ENCODE peak calls at places on chromosome 13, in five cellular contexts. One of them, this sample, is unnamed.

GRCh38 chr13:23570931-23571330 is 719 bp downstream of the TNFRSF19 start:
- DNase-seq in right atrium auricular region: no peak
- DNase-seq in caudate nucleus: no peak
- DNase-seq in activated T-cell treated with anti-CD3 and anti-CD28 coated beads for 1 hour: no peak
- DNase-seq in activated CD4-positive, alpha-beta T cell treated with anti-CD3 and anti-CD28 coated beads, Interleukin-2, amount 10 ng/mL, durations not matched to agents 7 days and 5 days: no peak
- DNase-seq in this sample: no peak

GRCh38 chr13:20391597-20392452 is 133.8 kb downstream of the CRYL1 start:
- DNase-seq in caudate nucleus: no peak
- DNase-seq in activated T-cell treated with anti-CD3 and anti-CD28 coated beads for 1 hour: no peak
- DNase-seq in right atrium auricular region: peak
- DNase-seq in activated CD4-positive, alpha-beta T cell treated with anti-CD3 and anti-CD28 coated beads, Interleukin-2, amount 10 ng/mL, durations not matched to agents 7 days and 5 days: no peak
- DNase-seq in this sample: no peak

GRCh38 chr13:101211261-101211660 is 205.0 kb downstream of the NALCN start:
- DNase-seq in activated CD4-positive, alpha-beta T cell treated with anti-CD3 and anti-CD28 coated beads, Interleukin-2, amount 10 ng/mL, durations not matched to agents 7 days and 5 days: no peak
- DNase-seq in activated T-cell treated with anti-CD3 and anti-CD28 coated beads for 1 hour: no peak
- DNase-seq in right atrium auricular region: no peak
- DNase-seq in caudate nucleus: no peak
- DNase-seq in this sample: peak

GRCh38 chr13:24249586-24249985 is 59.8 kb upstream of the C1QTNF9 start:
- DNase-seq in activated CD4-positive, alpha-beta T cell treated with anti-CD3 and anti-CD28 coated beads, Interleukin-2, amount 10 ng/mL, durations not matched to agents 7 days and 5 days: no peak
- DNase-seq in right atrium auricular region: no peak
- DNase-seq in caudate nucleus: no peak
- DNase-seq in activated T-cell treated with anti-CD3 and anti-CD28 coated beads for 1 hour: no peak
- DNase-seq in this sample: no peak

GRCh38 chr13:44243198-44243852 is 130.3 kb upstream of the SERP2 start:
- DNase-seq in caudate nucleus: peak
- DNase-seq in right atrium auricular region: peak
- DNase-seq in activated T-cell treated with anti-CD3 and anti-CD28 coated beads for 1 hour: no peak
- DNase-seq in activated CD4-positive, alpha-beta T cell treated with anti-CD3 and anti-CD28 coated beads, Interleukin-2, amount 10 ng/mL, durations not matched to agents 7 days and 5 days: no peak
- DNase-seq in this sample: peak

GRCh38 chr13:23610187-23610576 is 40.0 kb downstream of the TNFRSF19 start:
- DNase-seq in activated T-cell treated with anti-CD3 and anti-CD28 coated beads for 1 hour: no peak
- DNase-seq in caudate nucleus: no peak
- DNase-seq in activated CD4-positive, alpha-beta T cell treated with anti-CD3 and anti-CD28 coated beads, Interleukin-2, amount 10 ng/mL, durations not matched to agents 7 days and 5 days: no peak
- DNase-seq in right atrium auricular region: no peak
- DNase-seq in this sample: no peak

GRCh38 chr13:104980571-104980970 is 1554.9 kb downstream of the EFNB2 start:
- DNase-seq in activated T-cell treated with anti-CD3 and anti-CD28 coated beads for 1 hour: no peak
- DNase-seq in caudate nucleus: no peak
- DNase-seq in activated CD4-positive, alpha-beta T cell treated with anti-CD3 and anti-CD28 coated beads, Interleukin-2, amount 10 ng/mL, durations not matched to agents 7 days and 5 days: no peak
- DNase-seq in right atrium auricular region: no peak
- DNase-seq in this sample: no peak

GRCh38 chr13:111976474-111977183 is 90.3 kb upstream of the SOX1 start:
- DNase-seq in activated CD4-positive, alpha-beta T cell treated with anti-CD3 and anti-CD28 coated beads, Interleukin-2, amount 10 ng/mL, durations not matched to agents 7 days and 5 days: no peak
- DNase-seq in activated T-cell treated with anti-CD3 and anti-CD28 coated beads for 1 hour: no peak
- DNase-seq in caudate nucleus: no peak
- DNase-seq in right atrium auricular region: no peak
- DNase-seq in this sample: no peak

GRCh38 chr13:20997301-20998061 is 63.9 kb downstream of the LATS2 start:
- DNase-seq in right atrium auricular region: peak
- DNase-seq in caudate nucleus: no peak
- DNase-seq in activated T-cell treated with anti-CD3 and anti-CD28 coated beads for 1 hour: no peak
- DNase-seq in activated CD4-positive, alpha-beta T cell treated with anti-CD3 and anti-CD28 coated beads, Interleukin-2, amount 10 ng/mL, durations not matched to agents 7 days and 5 days: no peak
- DNase-seq in this sample: no peak

GRCh38 chr13:112131740-112132113 is 64.8 kb downstream of the SOX1 start:
- DNase-seq in caudate nucleus: no peak
- DNase-seq in right atrium auricular region: no peak
- DNase-seq in activated T-cell treated with anti-CD3 and anti-CD28 coated beads for 1 hour: no peak
- DNase-seq in activated CD4-positive, alpha-beta T cell treated with anti-CD3 and anti-CD28 coated beads, Interleukin-2, amount 10 ng/mL, durations not matched to agents 7 days and 5 days: no peak
- DNase-seq in this sample: no peak

GRCh38 chr13:21106089-21106488 is 44.7 kb upstream of the LATS2 start:
- DNase-seq in activated T-cell treated with anti-CD3 and anti-CD28 coated beads for 1 hour: no peak
- DNase-seq in right atrium auricular region: no peak
- DNase-seq in activated CD4-positive, alpha-beta T cell treated with anti-CD3 and anti-CD28 coated beads, Interleukin-2, amount 10 ng/mL, durations not matched to agents 7 days and 5 days: no peak
- DNase-seq in caudate nucleus: no peak
- DNase-seq in this sample: no peak

GRCh38 chr13:102978168-102978567 is 88.0 kb downstream of the SLC10A2 start:
- DNase-seq in activated CD4-positive, alpha-beta T cell treated with anti-CD3 and anti-CD28 coated beads, Interleukin-2, amount 10 ng/mL, durations not matched to agents 7 days and 5 days: no peak
- DNase-seq in caudate nucleus: no peak
- DNase-seq in activated T-cell treated with anti-CD3 and anti-CD28 coated beads for 1 hour: no peak
- DNase-seq in right atrium auricular region: no peak
- DNase-seq in this sample: no peak

GRCh38 chr13:113110048-113110851 is 4.7 kb downstream of the F7 start:
- DNase-seq in activated CD4-positive, alpha-beta T cell treated with anti-CD3 and anti-CD28 coated beads, Interleukin-2, amount 10 ng/mL, durations not matched to agents 7 days and 5 days: no peak
- DNase-seq in right atrium auricular region: no peak
- DNase-seq in caudate nucleus: no peak
- DNase-seq in activated T-cell treated with anti-CD3 and anti-CD28 coated beads for 1 hour: no peak
- DNase-seq in this sample: no peak

GRCh38 chr13:94154362-94154761 is 325.1 kb downstream of the DCT start:
- DNase-seq in activated T-cell treated with anti-CD3 and anti-CD28 coated beads for 1 hour: no peak
- DNase-seq in activated CD4-positive, alpha-beta T cell treated with anti-CD3 and anti-CD28 coated beads, Interleukin-2, amount 10 ng/mL, durations not matched to agents 7 days and 5 days: no peak
- DNase-seq in caudate nucleus: peak
- DNase-seq in right atrium auricular region: no peak
- DNase-seq in this sample: no peak

GRCh38 chr13:104431895-104432294 is 1365.7 kb upstream of the SLC10A2 start:
- DNase-seq in caudate nucleus: no peak
- DNase-seq in activated CD4-positive, alpha-beta T cell treated with anti-CD3 and anti-CD28 coated beads, Interleukin-2, amount 10 ng/mL, durations not matched to agents 7 days and 5 days: no peak
- DNase-seq in activated T-cell treated with anti-CD3 and anti-CD28 coated beads for 1 hour: no peak
- DNase-seq in right atrium auricular region: no peak
- DNase-seq in this sample: no peak

GRCh38 chr13:98717891-98718290 is 34.6 kb downstream of the SLC15A1 start:
- DNase-seq in activated T-cell treated with anti-CD3 and anti-CD28 coated beads for 1 hour: no peak
- DNase-seq in activated CD4-positive, alpha-beta T cell treated with anti-CD3 and anti-CD28 coated beads, Interleukin-2, amount 10 ng/mL, durations not matched to agents 7 days and 5 days: no peak
- DNase-seq in caudate nucleus: no peak
- DNase-seq in right atrium auricular region: no peak
- DNase-seq in this sample: no peak

GRCh38 chr13:50275392-50276063 is 260.3 kb downstream of the KCNRG start:
- DNase-seq in right atrium auricular region: no peak
- DNase-seq in activated T-cell treated with anti-CD3 and anti-CD28 coated beads for 1 hour: no peak
- DNase-seq in caudate nucleus: no peak
- DNase-seq in activated CD4-positive, alpha-beta T cell treated with anti-CD3 and anti-CD28 coated beads, Interleukin-2, amount 10 ng/mL, durations not matched to agents 7 days and 5 days: no peak
- DNase-seq in this sample: no peak

GRCh38 chr13:27182844-27183497 is 11.4 kb upstream of the USP12 start:
- DNase-seq in activated CD4-positive, alpha-beta T cell treated with anti-CD3 and anti-CD28 coated beads, Interleukin-2, amount 10 ng/mL, durations not matched to agents 7 days and 5 days: no peak
- DNase-seq in right atrium auricular region: peak
- DNase-seq in caudate nucleus: no peak
- DNase-seq in activated T-cell treated with anti-CD3 and anti-CD28 coated beads for 1 hour: no peak
- DNase-seq in this sample: peak

GRCh38 chr13:112456138-112457056 is 80.2 kb downstream of the SPACA7 start:
- DNase-seq in activated T-cell treated with anti-CD3 and anti-CD28 coated beads for 1 hour: no peak
- DNase-seq in right atrium auricular region: peak
- DNase-seq in caudate nucleus: no peak
- DNase-seq in activated CD4-positive, alpha-beta T cell treated with anti-CD3 and anti-CD28 coated beads, Interleukin-2, amount 10 ng/mL, durations not matched to agents 7 days and 5 days: no peak
- DNase-seq in this sample: no peak

GRCh38 chr13:113802090-113802531 is 43.1 kb downstream of the TMEM255B start:
- DNase-seq in activated T-cell treated with anti-CD3 and anti-CD28 coated beads for 1 hour: no peak
- DNase-seq in activated CD4-positive, alpha-beta T cell treated with anti-CD3 and anti-CD28 coated beads, Interleukin-2, amount 10 ng/mL, durations not matched to agents 7 days and 5 days: no peak
- DNase-seq in caudate nucleus: no peak
- DNase-seq in right atrium auricular region: no peak
- DNase-seq in this sample: no peak

GRCh38 chr13:73110814-73111213 is 52.0 kb downstream of the KLF5 start:
- DNase-seq in caudate nucleus: no peak
- DNase-seq in activated CD4-positive, alpha-beta T cell treated with anti-CD3 and anti-CD28 coated beads, Interleukin-2, amount 10 ng/mL, durations not matched to agents 7 days and 5 days: no peak
- DNase-seq in activated T-cell treated with anti-CD3 and anti-CD28 coated beads for 1 hour: no peak
- DNase-seq in right atrium auricular region: no peak
- DNase-seq in this sample: no peak

GRCh38 chr13:43360911-43361605 is 337.7 kb downstream of the DNAJC15 start:
- DNase-seq in activated CD4-positive, alpha-beta T cell treated with anti-CD3 and anti-CD28 coated beads, Interleukin-2, amount 10 ng/mL, durations not matched to agents 7 days and 5 days: no peak
- DNase-seq in caudate nucleus: no peak
- DNase-seq in activated T-cell treated with anti-CD3 and anti-CD28 coated beads for 1 hour: no peak
- DNase-seq in right atrium auricular region: no peak
- DNase-seq in this sample: no peak

GRCh38 chr13:94657167-94657566 is 55.2 kb downstream of the SOX21 start:
- DNase-seq in activated T-cell treated with anti-CD3 and anti-CD28 coated beads for 1 hour: no peak
- DNase-seq in right atrium auricular region: no peak
- DNase-seq in caudate nucleus: no peak
- DNase-seq in activated CD4-positive, alpha-beta T cell treated with anti-CD3 and anti-CD28 coated beads, Interleukin-2, amount 10 ng/mL, durations not matched to agents 7 days and 5 days: no peak
- DNase-seq in this sample: no peak

GRCh38 chr13:46595136-46595917 is 42.4 kb downstream of the LRCH1 start:
- DNase-seq in right atrium auricular region: no peak
- DNase-seq in caudate nucleus: no peak
- DNase-seq in activated T-cell treated with anti-CD3 and anti-CD28 coated beads for 1 hour: no peak
- DNase-seq in activated CD4-positive, alpha-beta T cell treated with anti-CD3 and anti-CD28 coated beads, Interleukin-2, amount 10 ng/mL, durations not matched to agents 7 days and 5 days: no peak
- DNase-seq in this sample: no peak

GRCh38 chr13:45082964-45083363 is 37.3 kb upstream of the GTF2F2 start:
- DNase-seq in activated T-cell treated with anti-CD3 and anti-CD28 coated beads for 1 hour: no peak
- DNase-seq in right atrium auricular region: no peak
- DNase-seq in caudate nucleus: no peak
- DNase-seq in activated CD4-positive, alpha-beta T cell treated with anti-CD3 and anti-CD28 coated beads, Interleukin-2, amount 10 ng/mL, durations not matched to agents 7 days and 5 days: no peak
- DNase-seq in this sample: no peak

GRCh38 chr13:42354246-42355117 is 82.5 kb downstream of the AKAP11 start:
- DNase-seq in right atrium auricular region: no peak
- DNase-seq in caudate nucleus: no peak
- DNase-seq in activated CD4-positive, alpha-beta T cell treated with anti-CD3 and anti-CD28 coated beads, Interleukin-2, amount 10 ng/mL, durations not matched to agents 7 days and 5 days: peak
- DNase-seq in activated T-cell treated with anti-CD3 and anti-CD28 coated beads for 1 hour: no peak
- DNase-seq in this sample: no peak

GRCh38 chr13:88450515-88450914 is 779.3 kb downstream of the SLITRK5 start:
- DNase-seq in activated CD4-positive, alpha-beta T cell treated with anti-CD3 and anti-CD28 coated beads, Interleukin-2, amount 10 ng/mL, durations not matched to agents 7 days and 5 days: no peak
- DNase-seq in activated T-cell treated with anti-CD3 and anti-CD28 coated beads for 1 hour: no peak
- DNase-seq in caudate nucleus: no peak
- DNase-seq in right atrium auricular region: no peak
- DNase-seq in this sample: no peak

GRCh38 chr13:110114351-110114750 is 192.6 kb downstream of the COL4A1 start:
- DNase-seq in activated T-cell treated with anti-CD3 and anti-CD28 coated beads for 1 hour: no peak
- DNase-seq in caudate nucleus: no peak
- DNase-seq in right atrium auricular region: no peak
- DNase-seq in activated CD4-positive, alpha-beta T cell treated with anti-CD3 and anti-CD28 coated beads, Interleukin-2, amount 10 ng/mL, durations not matched to agents 7 days and 5 days: no peak
- DNase-seq in this sample: no peak

GRCh38 chr13:100721885-100722512 is 47.4 kb upstream of the TMTC4 start:
- DNase-seq in caudate nucleus: no peak
- DNase-seq in right atrium auricular region: no peak
- DNase-seq in activated T-cell treated with anti-CD3 and anti-CD28 coated beads for 1 hour: peak
- DNase-seq in activated CD4-positive, alpha-beta T cell treated with anti-CD3 and anti-CD28 coated beads, Interleukin-2, amount 10 ng/mL, durations not matched to agents 7 days and 5 days: peak
- DNase-seq in this sample: peak

GRCh38 chr13:97879646-97880297 is 73.7 kb upstream of the IPO5 start:
- DNase-seq in activated T-cell treated with anti-CD3 and anti-CD28 coated beads for 1 hour: no peak
- DNase-seq in activated CD4-positive, alpha-beta T cell treated with anti-CD3 and anti-CD28 coated beads, Interleukin-2, amount 10 ng/mL, durations not matched to agents 7 days and 5 days: no peak
- DNase-seq in right atrium auricular region: no peak
- DNase-seq in caudate nucleus: no peak
- DNase-seq in this sample: peak

GRCh38 chr13:108195146-108195545 is 20.2 kb downstream of the LIG4 start:
- DNase-seq in right atrium auricular region: no peak
- DNase-seq in activated CD4-positive, alpha-beta T cell treated with anti-CD3 and anti-CD28 coated beads, Interleukin-2, amount 10 ng/mL, durations not matched to agents 7 days and 5 days: no peak
- DNase-seq in activated T-cell treated with anti-CD3 and anti-CD28 coated beads for 1 hour: no peak
- DNase-seq in caudate nucleus: no peak
- DNase-seq in this sample: no peak

GRCh38 chr13:41029629-41030028 is 10.5 kb upstream of the ELF1 start:
- DNase-seq in right atrium auricular region: no peak
- DNase-seq in caudate nucleus: no peak
- DNase-seq in activated CD4-positive, alpha-beta T cell treated with anti-CD3 and anti-CD28 coated beads, Interleukin-2, amount 10 ng/mL, durations not matched to agents 7 days and 5 days: no peak
- DNase-seq in activated T-cell treated with anti-CD3 and anti-CD28 coated beads for 1 hour: no peak
- DNase-seq in this sample: no peak

This sample was measured in glomerular endothelial cell.